ENCODE peak calls at places on chromosomes 7 and 10, in nine cellular contexts. L is adrenal gland; F is MCF 10A; N is T follicular helper cell; D is stimulated activated CD4-positive, alpha-beta T cell treated with anti-CD3 and anti-CD28 coated beads, Interleukin-15, amount 100 ng/mL, for 24 hours; R is NCI-H146; B is epithelial cell of proximal tubule; P is NCI-H774; A is activated CD4-positive, alpha-beta T cell treated with anti-CD3 and anti-CD28 coated beads for 48 hours. U is an unnamed sample.

GRCh38 chr10:519055-519715 is 170.3 kb downstream of the DIP2C start:
- DNase-seq in L (no peak), F (no peak), N (no peak), D (no peak), R (no peak), B (no peak), P (no peak), A (no peak), U (no peak)

GRCh38 chr10:130509881-130510689 is 373.9 kb downstream of the GLRX3 start:
- DNase-seq in L (no peak), F (no peak), N (no peak), D (no peak), R (no peak), B (no peak), P (no peak), A (no peak), U (no peak)

GRCh38 chr10:100579691-100580090 is 43.9 kb downstream of the HIF1AN start:
- DNase-seq in L (no peak), F (no peak), N (no peak), D (no peak), R (no peak), B (no peak), P (no peak), A (no peak), U (no peak)

GRCh38 chr7:134667899-134668298 is 21.2 kb downstream of the BPGM start:
- DNase-seq in L (no peak), F (no peak), N (no peak), D (no peak), R (no peak), B (no peak), P (no peak), A (no peak), U (no peak)

GRCh38 chr10:119153041-119153440 is 12.5 kb downstream of the SFXN4 start:
- DNase-seq in L (no peak), F (no peak), N (no peak), D (no peak), R (no peak), B (no peak), P (no peak), A (no peak), U (no peak)

GRCh38 chr10:29866356-29866755 is 193.0 kb downstream of the JCAD start:
- DNase-seq in L (no peak), F (no peak), N (no peak), D (no peak), R (no peak), B (no peak), P (no peak), A (no peak), U (no peak)

GRCh38 chr10:114856544-114857287 is 35.1 kb downstream of the FHIP2A start:
- DNase-seq in L (peak; percentile 28), F (peak; percentile 46), N (no peak), D (no peak), R (no peak), B (peak; percentile 45), P (no peak), A (no peak), U (no peak)

GRCh38 chr7:132398253-132398913 is 177.9 kb downstream of the PLXNA4 start:
- DNase-seq in L (no peak), F (no peak), N (no peak), D (no peak), R (no peak), B (no peak), P (no peak), A (no peak), U (no peak)

GRCh38 chr7:68994841-68995240 is 603.4 kb upstream of the AUTS2 start:
- DNase-seq in L (no peak), F (no peak), N (no peak), D (no peak), R (no peak), B (no peak), P (no peak), A (no peak), U (no peak)

GRCh38 chr10:125479059-125479458 is 203.9 kb downstream of the TEX36 start:
- DNase-seq in L (no peak), F (peak; percentile 90), N (no peak), D (no peak), R (no peak), B (peak; percentile 6), P (no peak), A (no peak), U (no peak)

GRCh38 chr7:142892941-142893340 is 7.4 kb upstream of the TRPV6 start:
- DNase-seq in L (no peak), F (no peak), N (no peak), D (no peak), R (no peak), B (no peak), P (no peak), A (no peak), U (no peak)

GRCh38 chr10:70742537-70743429 is 42.4 kb downstream of the TBATA start:
- DNase-seq in L (peak; percentile 14), F (no peak), N (no peak), D (no peak), R (no peak), B (no peak), P (no peak), A (no peak), U (no peak)

GRCh38 chr10:4246881-4247358 is 461.9 kb upstream of the KLF6 start:
- DNase-seq in L (no peak), F (peak; percentile 61), N (no peak), D (no peak), R (no peak), B (no peak), P (no peak), A (no peak), U (no peak)

GRCh38 chr7:92461027-92462003 is 14.0 kb downstream of the GATAD1 start:
- DNase-seq in L (peak; percentile 44), F (peak; percentile 49), N (no peak), D (peak; percentile 29), R (peak; percentile 69), B (peak; percentile 7), P (peak; percentile 31), A (peak; percentile 41), U (peak; percentile 41)

GRCh38 chr10:7797582-7797981 is 9.6 kb downstream of the ATP5F1C start:
- DNase-seq in L (peak; percentile 91), F (peak; percentile 71), N (no peak), D (peak; percentile 12), R (no peak), B (no peak), P (no peak), A (no peak), U (peak; percentile 18)

GRCh38 chr10:110323503-110323902 is 18.8 kb upstream of the SMNDC1 start:
- DNase-seq in L (no peak), F (peak; percentile 49), N (no peak), D (no peak), R (no peak), B (peak; percentile 68), P (no peak), A (no peak), U (no peak)

GRCh38 chr10:119246862-119247549 is 39.6 kb downstream of the GRK5 start:
- DNase-seq in L (peak; percentile 29), F (peak; percentile 53), N (no peak), D (no peak), R (no peak), B (no peak), P (no peak), A (no peak), U (no peak)

GRCh38 chr10:32854435-32854834 is 103.6 kb downstream of the ITGB1 start:
- DNase-seq in L (no peak), F (no peak), N (no peak), D (no peak), R (no peak), B (no peak), P (no peak), A (no peak), U (no peak)

GRCh38 chr10:123428302-123428701 is 237.9 kb upstream of the GPR26 start:
- DNase-seq in L (no peak), F (no peak), N (no peak), D (no peak), R (peak; percentile 14), B (peak; percentile 40), P (no peak), A (no peak), U (no peak)

GRCh38 chr10:85565381-85565780 is 801.2 kb downstream of the GRID1 start:
- DNase-seq in L (no peak), F (no peak), N (no peak), D (no peak), R (no peak), B (no peak), P (no peak), A (no peak), U (no peak)

GRCh38 chr7:158183431-158183830 is 404.2 kb downstream of the PTPRN2 start:
- DNase-seq in L (no peak), F (no peak), N (no peak), D (no peak), R (no peak), B (no peak), P (no peak), A (no peak), U (no peak)

GRCh38 chr7:55690-56248 is 136.6 kb upstream of the FAM20C start:
- DNase-seq in L (no peak), F (no peak), N (no peak), D (no peak), R (no peak), B (no peak), P (no peak), A (no peak), U (no peak)

GRCh38 chr10:121108051-121108450 is 256.9 kb downstream of the WDR11 start:
- DNase-seq in L (no peak), F (no peak), N (no peak), D (no peak), R (no peak), B (no peak), P (no peak), A (no peak), U (no peak)

GRCh38 chr10:88154596-88155250 is 291.3 kb downstream of the PTEN start:
- DNase-seq in L (no peak), F (peak; percentile 34), N (no peak), D (no peak), R (no peak), B (peak; percentile 50), P (no peak), A (no peak), U (no peak)

GRCh38 chr10:104736006-104736405 is 94.9 kb downstream of the SORCS3 start:
- DNase-seq in L (no peak), F (no peak), N (no peak), D (no peak), R (no peak), B (no peak), P (no peak), A (no peak), U (no peak)

GRCh38 chr7:155938129-155938528 is 125.9 kb upstream of the SHH start:
- DNase-seq in L (no peak), F (no peak), N (no peak), D (no peak), R (no peak), B (no peak), P (no peak), A (no peak), U (no peak)

GRCh38 chr10:126504761-126505112 is 116.5 kb upstream of the ADAM12 start:
- DNase-seq in L (no peak), F (no peak), N (no peak), D (no peak), R (no peak), B (no peak), P (no peak), A (no peak), U (no peak)

GRCh38 chr7:71777278-71777677 is 634.9 kb downstream of the CALN1 start:
- DNase-seq in L (no peak), F (no peak), N (no peak), D (no peak), R (no peak), B (no peak), P (no peak), A (no peak), U (no peak)

GRCh38 chr10:86203162-86203905 is 163.3 kb downstream of the GRID1 start:
- DNase-seq in L (no peak), F (peak; percentile 49), N (no peak), D (peak; percentile 19), R (no peak), B (no peak), P (no peak), A (peak; percentile 30), U (peak; percentile 27)

GRCh38 chr10:3761916-3762708 is 22.9 kb downstream of the KLF6 start:
- DNase-seq in L (no peak), F (peak; percentile 65), N (no peak), D (no peak), R (no peak), B (peak; percentile 99), P (no peak), A (no peak), U (peak; percentile 5)

GRCh38 chr7:115654384-115655181 is 376.0 kb downstream of the TFEC start:
- DNase-seq in L (no peak), F (no peak), N (no peak), D (no peak), R (no peak), B (peak; percentile 64), P (peak; percentile 0), A (no peak), U (no peak)

U was measured in activated CD4-positive, alpha-beta memory T cell treated with anti-CD3 and anti-CD28 coated beads for 36 hours.